ENCODE peak calls at places on chromosomes 2 and 18, in eight cellular contexts. A, H, O, S, D, C, B and V are unnamed samples.
A peak's percentile ranks its signal among the peaks of the same experiment; 100 is the strongest.

GRCh38 chr18:79875931-79876461 is 75.5 kb downstream of the SLC66A2 start:
- DNase-seq in A (no peak), H (no peak), O (no peak), S (peak; percentile 28), D (no peak), C (no peak), B (no peak), V (no peak)

GRCh38 chr2:216031960-216032689 is 18.8 kb upstream of the MREG start:
- DNase-seq in A (peak; percentile 94), H (no peak), O (no peak), S (no peak), D (no peak), C (no peak), B (no peak), V (no peak)

GRCh38 chr2:134567666-134568065 is 151.1 kb downstream of the TMEM163 start:
- DNase-seq in A (no peak), H (no peak), O (no peak), S (no peak), D (no peak), C (no peak), B (no peak), V (no peak)

GRCh38 chr2:238231251-238231793 is 8.5 kb downstream of the HES6 start:
- DNase-seq in A (peak; percentile 44), H (peak; percentile 86), O (peak; percentile 88), S (peak; percentile 91), D (peak; percentile 48), C (peak; percentile 81), B (peak; percentile 80), V (peak; percentile 91)

GRCh38 chr18:8865934-8866333 is 160.6 kb downstream of the MTCL1 start:
- DNase-seq in A (no peak), H (no peak), O (no peak), S (no peak), D (no peak), C (no peak), B (no peak), V (no peak)

GRCh38 chr2:71746946-71747501 is 293.7 kb downstream of the DYSF start:
- DNase-seq in A (no peak), H (peak; percentile 21), O (peak; percentile 53), S (peak; percentile 55), D (no peak), C (peak; percentile 42), B (no peak), V (peak; percentile 86)

GRCh38 chr18:53991805-53992204 is 232.7 kb downstream of the MBD2 start:
- DNase-seq in A (no peak), H (no peak), O (no peak), S (no peak), D (no peak), C (no peak), B (no peak), V (no peak)

GRCh38 chr2:219658447-219658846 is 31.0 kb downstream of the SLC4A3 start:
- DNase-seq in A (peak; percentile 52), H (no peak), O (no peak), S (peak; percentile 13), D (no peak), C (no peak), B (no peak), V (peak; percentile 8)

GRCh38 chr2:241986836-241987641 is 117.5 kb downstream of the RTP5 start:
- DNase-seq in A (peak; percentile 4), H (no peak), O (no peak), S (peak; percentile 48), D (no peak), C (no peak), B (no peak), V (no peak)

GRCh38 chr18:39772155-39772919 is 2182.7 kb upstream of the PIK3C3 start:
- DNase-seq in A (peak; percentile 63), H (no peak), O (no peak), S (no peak), D (no peak), C (no peak), B (no peak), V (no peak)

GRCh38 chr2:157684940-157685466 is 56.3 kb upstream of the ACVR1C start:
- DNase-seq in A (no peak), H (no peak), O (no peak), S (no peak), D (no peak), C (no peak), B (no peak), V (no peak)

GRCh38 chr18:63908858-63909257 is 1.1 kb downstream of the SERPINB10 start:
- DNase-seq in A (no peak), H (no peak), O (no peak), S (no peak), D (no peak), C (no peak), B (no peak), V (no peak)
- H3K36me3 ChIP-seq in A (no peaks in the 10 kb centered on the region), H (no peaks in the 10 kb centered on the region), O (no peaks in the 10 kb centered on the region), S (no peaks in the 10 kb centered on the region), D (no peaks in the 10 kb centered on the region), C (no peaks in the 10 kb centered on the region), B (no peaks in the 10 kb centered on the region), V (no peaks in the 10 kb centered on the region)

GRCh38 chr2:239946570-239947311 is 78.4 kb downstream of the NDUFA10 start:
- DNase-seq in A (no peak), H (peak; percentile 1), O (peak; percentile 35), S (peak; percentile 20), D (no peak), C (peak; percentile 7), B (no peak), V (peak; percentile 53)

GRCh38 chr2:239943991-239944441 is 81.1 kb downstream of the NDUFA10 start:
- DNase-seq in A (no peak), H (no peak), O (peak; percentile 20), S (no peak), D (no peak), C (no peak), B (no peak), V (peak; percentile 54)

GRCh38 chr2:239943571-239943970 is 81.6 kb downstream of the NDUFA10 start:
- DNase-seq in A (no peak), H (no peak), O (peak; percentile 12), S (no peak), D (no peak), C (no peak), B (no peak), V (peak; percentile 50)

GRCh38 chr2:239945751-239946569 is 79.2 kb downstream of the NDUFA10 start:
- DNase-seq in A (no peak), H (peak; percentile 1), O (peak; percentile 32), S (peak; percentile 40), D (no peak), C (peak; percentile 7), B (no peak), V (peak; percentile 52)

DNA sequence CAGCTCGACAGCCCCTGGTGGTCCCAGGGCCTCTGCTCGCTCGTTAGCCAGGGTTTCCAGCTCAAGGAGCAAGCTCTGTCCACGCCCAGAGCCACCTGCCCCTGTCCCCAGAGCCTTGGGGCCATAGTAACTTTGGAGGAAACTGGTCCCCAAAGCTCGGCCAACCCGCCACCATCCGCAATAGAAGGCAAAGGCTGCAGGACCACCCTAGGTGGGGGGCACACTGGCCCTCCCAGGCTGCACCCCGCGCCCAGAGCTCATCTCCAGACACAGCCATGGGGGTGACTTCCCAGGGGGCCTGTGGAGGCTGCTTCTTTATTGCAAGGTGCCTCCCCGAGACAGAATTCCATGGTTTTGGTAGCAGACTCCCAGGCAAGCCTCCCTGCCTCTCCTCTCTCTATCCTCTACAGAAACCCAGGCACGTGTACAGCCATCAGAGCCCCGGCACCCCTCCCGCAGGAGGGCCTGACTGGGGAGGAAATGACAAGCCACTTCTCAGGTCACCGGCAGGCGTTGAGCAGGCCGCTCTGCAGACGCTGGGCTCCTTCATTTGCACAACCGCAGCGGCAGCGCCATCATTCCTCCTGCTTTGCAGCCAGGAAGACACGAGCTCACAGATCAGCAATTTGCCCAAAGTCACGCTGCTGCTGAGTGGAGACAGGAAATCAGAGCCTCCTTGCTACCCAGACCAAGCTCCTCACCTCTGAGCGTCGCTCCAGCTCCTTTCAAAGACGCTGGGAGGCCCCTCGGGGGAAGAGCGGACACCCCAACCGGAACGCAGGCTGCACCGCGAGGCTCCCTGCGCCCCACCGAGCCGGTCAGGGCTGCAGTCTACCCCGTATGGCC is 80.2 kb downstream of the NDUFA10 start:
- DNase-seq in A (peak; percentile 44), H (peak; percentile 48), O (peak; percentile 71), S (peak; percentile 51), D (no peak), C (peak; percentile 12), B (no peak), V (peak; percentile 62)
- H3K4me3 ChIP-seq in A (no peak overlapping the region), H (no peak overlapping the region), O (no peak overlapping the region), S (no peak overlapping the region), D (no peak overlapping the region), C (no peak overlapping the region), B (no peak overlapping the region), V (no peak overlapping the region)

DNA sequence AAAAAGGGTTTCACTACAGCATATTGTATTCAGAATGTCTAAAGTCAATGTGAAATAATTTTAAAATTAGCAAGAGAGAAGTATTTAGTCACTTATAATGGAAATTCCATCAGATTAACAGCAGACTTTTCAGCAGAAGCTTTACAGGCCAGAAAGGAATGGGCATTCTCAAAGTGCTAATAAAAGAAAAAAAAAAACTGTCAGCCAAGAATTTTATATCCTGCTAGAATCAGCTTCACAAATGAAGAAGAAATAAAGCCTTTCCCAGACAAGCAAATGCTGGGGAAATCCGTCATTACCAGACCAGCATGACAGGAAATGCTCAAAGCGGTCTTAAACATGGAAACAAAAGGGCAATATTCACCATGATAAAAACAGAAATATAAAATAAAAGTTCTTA is 18.8 kb downstream of the LMAN1 start:
- DNase-seq in A (no peak), H (no peak), O (no peak), S (no peak), D (no peak), C (no peak), B (no peak), V (no peak)
- H3K36me3 ChIP-seq in A (peaks cover 27% of the 10 kb centered on the region), H (peaks cover 29% of the 10 kb centered on the region), O (peaks cover 79% of the 10 kb centered on the region), S (peaks cover 93% of the 10 kb centered on the region), D (no peaks in the 10 kb centered on the region), C (no peaks in the 10 kb centered on the region), B (no peaks in the 10 kb centered on the region), V (peaks cover 93% of the 10 kb centered on the region)

GRCh38 chr2:32945286-32945685 is 1.5 kb upstream of the LTBP1 start:
- DNase-seq in A (no peak), H (no peak), O (no peak), S (no peak), D (no peak), C (no peak), B (no peak), V (no peak)

GRCh38 chr2:32946314-32947075 is at the start of gene LTBP1:
- DNase-seq in A (peak; percentile 76), H (peak; percentile 46), O (peak; percentile 69), S (peak; percentile 89), D (no peak), C (peak; percentile 86), B (peak; percentile 53), V (peak; percentile 88)

GRCh38 chr2:32947076-32947483 is 327 bp downstream of the LTBP1 start:
- DNase-seq in A (no peak), H (no peak), O (no peak), S (peak; percentile 84), D (no peak), C (no peak), B (no peak), V (no peak)

GRCh38 chr2:32947484-32948143 is 861 bp downstream of the LTBP1 start:
- DNase-seq in A (peak; percentile 54), H (no peak), O (no peak), S (peak; percentile 89), D (no peak), C (peak; percentile 37), B (peak; percentile 17), V (peak; percentile 70)

DNA sequence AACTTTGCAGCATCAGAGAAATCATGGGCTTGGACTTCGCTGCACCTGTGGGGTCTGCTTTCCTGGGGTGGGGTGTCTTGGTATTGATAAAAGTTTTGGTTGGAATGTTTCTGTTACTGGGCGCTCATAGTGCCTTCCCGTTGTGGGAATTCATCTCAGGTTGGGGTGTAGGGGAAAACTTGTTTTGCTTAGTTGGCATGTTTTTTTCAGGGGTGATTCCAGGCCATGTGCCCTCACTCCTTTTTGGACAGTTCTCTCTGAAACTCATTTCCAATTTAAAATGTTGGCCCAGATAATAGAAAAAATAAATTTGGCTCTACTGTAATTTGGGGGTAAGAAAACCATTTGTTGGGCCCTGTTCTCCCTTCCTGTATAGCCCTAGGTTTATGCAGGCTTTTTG is 1.5 kb downstream of the LTBP1 start:
- DNase-seq in A (no peak), H (no peak), O (no peak), S (no peak), D (no peak), C (no peak), B (no peak), V (no peak)
- H3K4me3 ChIP-seq in A (peak overlapping the region; percentile 61), H (no peak overlapping the region), O (peak overlapping the region; percentile 76), S (peak overlapping the region; percentile 93), D (no peak overlapping the region), C (peak overlapping the region; percentile 88), B (peak overlapping the region; percentile 63), V (peak overlapping the region; percentile 97)